ENCODE peak calls at places on chromosomes 3 and 15, in four cellular contexts. O, W, U and F are unnamed samples.

GRCh38 chr3:195866686-195867511 is 41.5 kb downstream of the TNK2 start:
- DNase-seq in O (no peak), U (no peak), W (no peak), F (no peak)

GRCh38 chr3:157443873-157444770 is 7.5 kb downstream of the PTX3 start:
- DNase-seq in W (peak; percentile 46), U (no peak), O (no peak), F (no peak)

GRCh38 chr3:152235709-152236298 is 32.9 kb upstream of the MBNL1 start:
- DNase-seq in W (peak; percentile 18), O (peak; percentile 32), U (no peak), F (no peak)

GRCh38 chr3:71414189-71414924 is 169.2 kb downstream of the FOXP1 start:
- DNase-seq in W (no peak), O (no peak), U (no peak), F (no peak)

GRCh38 chr3:123779646-123780231 is 104.4 kb downstream of the MYLK start:
- DNase-seq in O (peak; percentile 51), U (no peak), W (no peak), F (no peak)

GRCh38 chr3:192825657-192826200 is 91.9 kb downstream of the MB21D2 start:
- DNase-seq in W (peak; percentile 69), U (no peak), O (peak; percentile 29), F (no peak)

GRCh38 chr3:183812746-183813445 is 12.5 kb downstream of the MAP6D1 start:
- DNase-seq in O (no peak), U (no peak), W (no peak), F (no peak)

GRCh38 chr3:171967932-171968678 is 71.3 kb upstream of the FNDC3B start:
- DNase-seq in O (peak; percentile 63), W (peak; percentile 85), U (no peak), F (no peak)

GRCh38 chr3:32392530-32393302 is 1.1 kb downstream of the CMTM7 start:
- DNase-seq in O (peak; percentile 67), U (no peak), W (peak; percentile 77), F (no peak)

GRCh38 chr3:36480916-36481648 is 100.8 kb downstream of the STAC start:
- DNase-seq in W (no peak), U (no peak), O (no peak), F (no peak)

GRCh38 chr3:36477655-36478054 is 97.4 kb downstream of the STAC start:
- DNase-seq in W (no peak), U (no peak), O (no peak), F (no peak)

GRCh38 chr3:36476274-36476942 is 96.1 kb downstream of the STAC start:
- DNase-seq in O (no peak), W (no peak), U (no peak), F (no peak)

GRCh38 chr3:36475593-36475992 is 95.3 kb downstream of the STAC start:
- DNase-seq in U (no peak), W (no peak), O (no peak), F (no peak)
- H3K4ac ChIP-seq in U (no peak overlapping the region), W (no peak overlapping the region), O (no peak overlapping the region), F (no peak overlapping the region)

DNA sequence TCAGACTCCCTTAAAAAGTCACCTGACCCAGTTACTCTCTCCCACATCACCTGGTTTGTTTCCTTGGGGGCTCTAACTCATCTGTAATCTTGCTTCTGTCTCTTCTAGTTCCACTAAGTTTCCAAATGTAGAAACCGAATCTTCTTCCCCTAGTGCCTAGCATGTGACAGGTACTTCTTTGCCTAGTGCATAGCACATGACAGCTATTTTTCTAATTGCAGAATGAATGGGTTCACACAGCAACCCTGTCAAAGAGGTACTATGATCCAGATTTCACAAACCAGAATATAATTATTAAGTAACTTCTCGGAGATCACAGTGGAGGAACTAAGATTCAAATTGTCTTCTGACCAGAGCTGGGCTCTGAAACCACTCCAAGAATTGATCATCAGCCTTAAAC is 7.4 kb downstream of the DPH3 start:
- DNase-seq in U (no peak), O (no peak), W (no peak), F (no peak)
- H3K14ac ChIP-seq in U (no peak overlapping the region), O (no peak overlapping the region), W (no peak overlapping the region), F (no peak overlapping the region)

GRCh38 chr15:64893481-64894394 is 18.0 kb upstream of the ANKDD1A start:
- DNase-seq in O (peak; percentile 95), W (peak; percentile 93), U (peak; percentile 99), F (peak; percentile 95)

GRCh38 chr15:64896371-64897069 is 15.2 kb upstream of the ANKDD1A start:
- DNase-seq in O (no peak), W (no peak), U (no peak), F (no peak)

GRCh38 chr15:64895285-64896065 is 16.2 kb upstream of the ANKDD1A start:
- DNase-seq in W (peak; percentile 65), U (no peak), O (peak; percentile 89), F (no peak)

GRCh38 chr15:64892850-64893403 is 18.8 kb upstream of the ANKDD1A start:
- DNase-seq in U (peak; percentile 21), W (no peak), O (no peak), F (no peak)

DNA sequence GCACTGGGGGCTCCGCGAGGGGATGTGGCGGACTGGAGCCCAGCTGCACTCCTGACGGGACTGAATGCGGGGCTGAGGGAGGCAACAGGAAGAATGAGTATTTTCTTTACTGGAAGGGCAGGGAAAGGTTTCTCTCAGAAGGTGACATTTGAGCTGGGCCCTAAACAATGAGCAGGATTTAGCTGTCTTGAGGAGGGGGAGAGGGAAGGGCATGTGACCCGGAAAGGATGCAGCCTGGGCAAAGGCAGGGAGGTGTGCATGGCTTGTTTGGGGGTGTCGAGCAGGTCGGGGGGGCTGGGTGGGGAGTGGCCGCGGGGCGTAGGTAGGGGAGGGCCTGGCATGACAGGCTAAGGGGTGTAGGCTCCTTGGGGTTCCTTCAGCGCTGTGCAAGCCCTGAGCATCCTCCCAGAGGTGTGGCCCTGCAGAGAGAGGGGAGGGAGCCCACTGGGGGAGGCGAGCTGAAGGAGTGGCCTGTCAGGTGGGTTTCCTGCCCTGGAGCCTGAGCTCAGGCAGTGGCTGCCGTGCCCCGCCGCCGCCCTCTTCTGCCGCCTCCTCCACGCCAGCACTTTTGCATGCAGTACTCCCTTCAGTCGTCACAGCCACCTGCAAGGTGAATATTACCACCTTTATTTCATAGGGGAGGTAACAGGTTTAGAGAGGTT is 17.2 kb upstream of the ANKDD1A start:
- DNase-seq in O (no peak), U (peak; percentile 75), W (no peak), F (no peak)
- H3K9ac ChIP-seq in O (peak overlapping the region; percentile 85), U (no peak overlapping the region), W (peak overlapping the region; percentile 8), F (peak overlapping the region; percentile 79)

DNA sequence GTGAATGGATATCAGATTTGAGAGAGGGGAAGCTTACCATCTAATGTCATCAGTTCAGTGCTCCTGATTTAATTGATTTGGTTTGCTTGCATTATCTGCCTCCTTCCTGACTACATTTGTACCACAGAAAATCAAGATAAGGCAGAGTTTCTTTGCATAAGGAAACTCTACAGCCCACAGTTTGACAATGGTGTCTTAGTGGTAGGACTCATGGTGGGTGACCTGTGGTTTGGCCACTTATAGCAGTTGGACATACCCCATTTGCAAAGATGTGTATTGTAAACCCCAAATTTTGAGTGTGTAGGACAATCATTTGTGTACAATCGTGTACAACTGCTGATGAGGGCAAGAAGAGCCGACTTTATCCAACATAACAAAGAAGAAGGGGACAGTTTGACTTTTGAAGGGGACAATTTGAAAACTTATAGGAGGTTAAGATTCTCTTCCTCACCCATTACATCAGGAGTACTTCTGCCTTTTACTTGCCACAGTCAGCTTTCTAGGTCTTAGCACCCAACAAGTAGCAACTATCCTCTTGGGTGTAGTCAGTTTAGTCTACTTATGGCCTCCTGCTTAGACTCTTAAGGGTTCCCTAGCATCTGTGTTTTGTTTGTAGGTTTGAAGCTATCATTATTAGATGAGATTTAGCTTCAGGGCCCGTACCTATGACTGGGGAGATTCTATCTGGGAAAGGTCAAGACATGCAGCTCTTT is 6.2 kb downstream of the TGFBR2 start:
- DNase-seq in O (no peak), W (no peak), U (no peak), F (no peak)
- H3K4ac ChIP-seq in O (no peak overlapping the region), W (peak overlapping the region; percentile 33), U (no peak overlapping the region), F (no peak overlapping the region)

DNA sequence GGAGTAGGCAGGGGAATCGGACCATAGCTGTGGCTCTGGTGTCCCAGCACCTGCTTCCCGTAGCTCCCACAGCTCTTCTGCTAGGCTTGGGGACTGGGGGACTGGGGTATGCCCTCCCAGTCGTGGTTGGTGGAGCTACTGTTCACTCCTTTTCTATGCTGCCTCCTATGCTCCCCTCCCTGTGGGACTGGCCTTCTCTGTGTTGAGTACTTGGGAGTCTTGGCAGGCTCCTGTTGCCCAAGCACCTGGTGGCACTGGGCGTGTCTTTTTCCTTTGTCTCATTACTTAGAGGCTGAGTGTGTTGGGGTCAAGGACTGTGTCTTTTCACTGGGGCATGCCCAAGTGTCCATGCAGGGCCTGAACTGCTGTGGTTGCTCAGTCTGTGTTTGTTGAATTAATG is 222.4 kb downstream of the EPHB1 start:
- DNase-seq in U (no peak), O (no peak), W (no peak), F (no peak)
- H3K14ac ChIP-seq in U (no peak overlapping the region), O (no peak overlapping the region), W (no peak overlapping the region), F (no peak overlapping the region)

GRCh38 chr3:147945968-147946519 is 536.9 kb downstream of the ZIC1 start:
- DNase-seq in O (peak; percentile 90), U (peak; percentile 42), W (peak; percentile 95), F (no peak)
- H3K9ac ChIP-seq in O (peak overlapping the region; percentile 86), U (no peak overlapping the region), W (peak overlapping the region; percentile 66), F (no peak overlapping the region)

GRCh38 chr3:15305366-15305844 is 27.0 kb downstream of the SH3BP5 start:
- DNase-seq in W (peak; percentile 49), O (peak; percentile 42), U (no peak), F (no peak)
- H3K4ac ChIP-seq in W (no peak overlapping the region), O (no peak overlapping the region), U (no peak overlapping the region), F (no peak overlapping the region)

DNA sequence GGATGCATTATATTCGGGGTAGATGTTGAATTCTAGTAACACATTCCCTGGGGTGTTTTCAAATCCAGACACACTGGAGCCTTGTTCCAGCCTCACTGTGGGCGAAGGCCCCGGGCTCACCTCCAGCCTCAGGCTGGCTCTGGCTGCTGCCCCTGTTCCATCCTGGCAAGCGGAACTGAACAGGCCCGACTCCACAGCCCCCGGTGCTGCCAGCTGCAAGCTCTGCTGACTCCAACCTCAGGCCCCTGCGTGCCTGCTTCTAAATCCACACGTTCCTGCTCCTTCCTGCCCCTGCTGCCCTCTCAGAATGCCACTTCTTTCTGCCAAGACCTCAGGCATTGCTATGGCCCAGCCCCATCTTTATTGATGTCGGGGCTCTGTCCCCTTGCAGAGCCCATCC is 90.6 kb downstream of the LIPC start:
- DNase-seq in U (no peak), O (no peak), W (no peak), F (no peak)
- H3K14ac ChIP-seq in U (no peak overlapping the region), O (no peak overlapping the region), W (peak overlapping the region; percentile 80), F (no peak overlapping the region)